ENCODE peak calls at places on chromosomes 12 and 14, in five cellular contexts. I is GM12878, N is HEK293T, M is HepG2, W is H1. F is an unnamed sample.

GRCh38 chr14:89540830-89541470 is 123.9 kb upstream of the FOXN3 start:
- DNase-seq in I (no peak), W (no peak), M (no peak), N (no peak), F (no peak)

GRCh38 chr12:64813733-64814132 is 10.7 kb upstream of the TBC1D30 start:
- DNase-seq in N (no peak), I (no peak), W (no peak), M (no peak), F (no peak)

GRCh38 chr12:99053599-99054362 is 408.7 kb downstream of the APAF1 start:
- DNase-seq in N (no peak), I (no peak), M (no peak), W (no peak), F (no peak)

GRCh38 chr12:120835657-120836056 is 68.5 kb downstream of the SPPL3 start:
- DNase-seq in M (no peak), N (no peak), I (no peak), W (no peak), F (no peak)

GRCh38 chr12:53427905-53428594 is 4.4 kb downstream of the AMHR2 start:
- DNase-seq in N (no peak), I (no peak), W (no peak), M (no peak), F (no peak)

GRCh38 chr12:87136330-87136976 is 880.3 kb upstream of the MGAT4C start:
- DNase-seq in W (no peak), N (no peak), I (no peak), M (no peak), F (no peak)

GRCh38 chr14:61034416-61035100 is 53.5 kb downstream of the SLC38A6 start:
- DNase-seq in W (no peak), N (no peak), I (peak), M (no peak), F (no peak)

GRCh38 chr12:22653075-22653474 is 28.1 kb downstream of the ETNK1 start:
- DNase-seq in N (no peak), I (no peak), W (no peak), M (no peak), F (no peak)

GRCh38 chr12:109432842-109433304 is 44.2 kb downstream of the KCTD10 start:
- DNase-seq in W (peak), M (peak), I (no peak), N (peak), F (peak)

GRCh38 chr12:62250671-62251608 is 9.3 kb upstream of the USP15 start:
- DNase-seq in M (no peak), I (peak), W (no peak), N (no peak), F (no peak)

GRCh38 chr12:114668151-114668891 is 15.7 kb downstream of the TBX3 start:
- DNase-seq in M (peak), N (peak), W (peak), I (no peak), F (no peak)

GRCh38 chr12:96033549-96034389 is 1.6 kb downstream of the LTA4H start:
- DNase-seq in I (no peak), M (no peak), W (no peak), N (no peak), F (no peak)
- TF ChIP-seq SUZ12 in I (no peak), M (no peak), W (no peak), N (no peak), F (no peak)

GRCh38 chr14:75515631-75515999 is 6.7 kb upstream of the BATF start:
- DNase-seq in N (no peak), W (no peak), I (no peak), M (no peak), F (no peak)
- TF ChIP-seq SUZ12 in N (no peak), W (no peak), I (no peak), M (no peak), F (no peak)

GRCh38 chr12:2324375-2324774 is 271.6 kb downstream of the CACNA1C start:
- DNase-seq in N (no peak), W (no peak), I (no peak), M (no peak), F (no peak)
- TF ChIP-seq SUZ12 in N (no peak), W (no peak), I (no peak), M (no peak), F (no peak)

GRCh38 chr12:2652011-2652400 is 142.8 kb upstream of the FKBP4 start:
- DNase-seq in W (no peak), N (no peak), I (no peak), M (no peak), F (no peak)

GRCh38 chr12:2649201-2650030 is 145.4 kb upstream of the FKBP4 start:
- DNase-seq in W (no peak), N (no peak), M (no peak), I (no peak), F (no peak)

GRCh38 chr12:2651061-2651965 is 143.5 kb upstream of the FKBP4 start:
- DNase-seq in I (no peak), N (no peak), W (no peak), M (no peak), F (no peak)

GRCh38 chr12:2648406-2648805 is 146.4 kb upstream of the FKBP4 start:
- DNase-seq in N (no peak), I (no peak), M (no peak), W (no peak), F (no peak)

DNA sequence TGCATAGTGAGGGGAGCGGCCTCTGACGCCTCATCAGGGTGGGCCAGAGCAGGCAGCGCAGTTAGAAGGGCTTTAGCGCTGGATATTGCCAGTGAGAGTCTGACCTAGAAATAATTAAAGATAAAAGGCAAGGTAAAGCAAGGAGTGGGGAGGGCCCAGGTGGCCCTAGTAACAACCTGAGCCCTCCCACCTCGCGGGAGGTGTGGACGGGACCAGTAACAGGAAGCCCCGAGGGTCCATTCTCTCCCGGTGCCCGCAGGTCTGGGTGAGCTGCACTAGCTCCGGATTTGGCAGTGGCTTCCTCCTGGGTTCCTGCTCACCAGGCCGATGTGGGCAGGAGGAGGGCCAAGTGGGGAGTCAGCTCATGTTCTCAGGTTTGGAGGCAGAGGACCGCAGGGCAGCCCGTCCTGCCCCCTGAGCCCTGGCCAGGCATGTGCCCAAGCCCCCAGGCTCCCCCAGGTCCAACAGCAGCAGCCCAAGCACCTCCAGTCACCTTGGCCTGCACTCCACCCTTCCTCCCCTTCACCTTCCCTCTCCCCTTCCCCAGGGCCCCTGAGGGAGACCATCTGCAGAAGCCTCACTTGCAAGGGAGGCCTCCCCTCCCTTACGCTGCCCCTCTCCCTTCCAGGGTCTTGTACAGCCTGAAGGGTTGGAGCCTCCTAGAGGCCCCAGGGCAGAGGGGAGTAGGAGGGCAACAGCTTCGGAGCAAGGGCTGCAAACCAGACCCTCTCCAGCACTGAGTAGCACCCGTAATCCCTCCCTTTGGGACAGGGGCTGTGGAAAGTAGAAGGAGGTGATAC is 144.3 kb upstream of the FKBP4 start:
- DNase-seq in W (no peak), I (no peak), N (no peak), M (no peak), F (no peak)
- TF ChIP-seq SUZ12 in W (no peak), I (no peak), N (no peak), M (no peak), F (no peak)

GRCh38 chr14:68767248-68767645 is 25.6 kb downstream of the ZFP36L1 start:
- DNase-seq in W (no peak), I (no peak), M (no peak), N (no peak), F (no peak)
- TF ChIP-seq SUZ12 in W (no peak), I (no peak), M (no peak), N (no peak), F (no peak)

GRCh38 chr14:23538785-23539184 is 12.8 kb downstream of the ZFHX2 start:
- DNase-seq in W (peak), N (no peak), I (no peak), M (no peak), F (no peak)

GRCh38 chr14:23538049-23538718 is 13.4 kb downstream of the ZFHX2 start:
- DNase-seq in N (no peak), M (no peak), I (no peak), W (no peak), F (no peak)

GRCh38 chr14:23537351-23538048 is 14.1 kb downstream of the ZFHX2 start:
- DNase-seq in I (no peak), M (no peak), N (no peak), W (peak), F (peak)

GRCh38 chr14:23539867-23540469 is 11.6 kb downstream of the ZFHX2 start:
- DNase-seq in I (no peak), M (no peak), W (no peak), N (no peak), F (no peak)

DNA sequence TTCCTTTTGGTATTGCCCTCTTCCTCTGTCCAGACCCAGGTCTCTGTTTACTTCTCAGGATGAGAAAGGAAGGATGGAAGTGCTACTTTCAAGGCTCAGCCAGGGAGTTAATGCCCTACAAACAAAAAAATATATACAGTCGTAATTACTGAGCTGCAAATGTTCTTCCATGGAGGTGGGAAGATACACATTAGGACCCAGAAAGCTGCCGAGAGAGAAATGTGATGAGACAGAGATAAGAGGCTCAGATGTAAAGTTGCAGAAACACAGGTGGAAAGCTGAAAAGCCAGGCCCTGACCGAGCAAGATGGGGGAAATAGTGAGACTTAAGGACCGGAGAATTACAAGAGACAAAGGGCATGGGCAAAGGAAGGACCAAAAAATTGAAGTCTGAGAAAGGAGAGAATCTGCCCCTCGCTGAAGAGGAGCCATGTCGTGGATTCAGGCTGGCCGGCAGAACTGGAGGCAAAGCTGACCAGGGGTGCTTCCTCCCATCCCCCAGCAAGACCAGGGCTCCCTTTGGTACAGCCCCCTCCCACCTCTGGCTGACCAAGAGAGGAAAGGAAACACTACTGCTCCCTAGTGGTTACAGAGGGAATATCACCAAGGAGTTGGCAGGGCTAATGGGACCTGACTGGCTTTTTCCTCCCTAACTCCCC is 12.2 kb downstream of the ZFHX2 start:
- DNase-seq in N (peak), W (peak), M (peak), I (no peak), F (no peak)
- TF ChIP-seq SUZ12 in N (no peak), W (no peak), M (no peak), I (no peak), F (no peak)

DNA sequence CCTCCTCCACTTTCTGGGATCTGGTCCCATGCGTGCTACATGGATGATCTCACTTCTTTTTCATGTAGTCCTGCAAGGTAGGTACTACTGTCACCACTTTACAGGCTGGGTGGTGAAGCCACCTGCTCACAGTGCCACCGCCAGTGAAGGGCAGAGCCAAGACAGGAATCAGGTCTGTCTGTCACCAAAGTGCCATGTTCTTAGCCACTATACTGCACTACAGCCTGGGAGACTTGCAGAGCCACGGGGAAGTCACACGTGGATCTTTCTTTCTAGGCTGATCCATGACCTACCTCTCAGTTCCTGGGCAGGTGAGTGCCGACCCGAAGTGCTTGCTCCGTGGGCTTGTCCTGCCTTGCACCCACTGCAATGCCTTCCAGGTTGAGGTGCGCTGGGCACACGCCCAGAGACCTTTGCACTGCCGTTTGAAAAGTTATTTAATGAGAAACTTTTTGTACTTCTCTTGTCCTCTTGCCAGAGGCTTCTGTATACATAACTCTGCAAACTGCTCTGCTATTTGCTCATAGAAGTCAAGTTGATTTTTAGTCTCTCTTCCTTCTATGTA is 19.7 kb upstream of the CLMN start:
- DNase-seq in I (no peak), W (no peak), N (no peak), M (peak), F (no peak)
- TF ChIP-seq SUZ12 in I (no peak), W (no peak), N (no peak), M (no peak), F (no peak)

F was measured in NT2/D1.